ENCODE peak calls at places on chromosomes 5 and 9, in nine cellular contexts. H is tibial artery; Z is stomach; L is naive thymus-derived CD4-positive, alpha-beta T cell; C is HepG2; O is fibroblast of lung; F is A549; T is brain microvascular endothelial cell; X is heart left ventricle. B is an unnamed sample.
A peak's percentile ranks its signal among the peaks of the same experiment; 100 is the strongest.

GRCh38 chr9:27828908-27829307 is 255.6 kb upstream of the C9orf72 start:
- DNase-seq in C (no peak), T (no peak), X (no peak), Z (no peak), H (no peak), F (no peak), O (no peak), L (no peak), B (no peak)

GRCh38 chr9:107108367-107108766 is 174.7 kb upstream of the RAD23B start:
- DNase-seq in F (no peak), H (no peak), T (peak; percentile 5), O (no peak), C (no peak), Z (no peak), X (no peak), L (no peak), B (no peak)

GRCh38 chr5:171272996-171273970 is 35.8 kb upstream of the TLX3 start:
- DNase-seq in Z (no peak), O (peak; percentile 26), L (no peak), X (no peak), H (no peak), C (peak; percentile 25), T (peak; percentile 39), F (no peak), B (no peak)

GRCh38 chr9:93951655-93952118 is 3.5 kb downstream of the BARX1 start:
- DNase-seq in H (no peak), Z (no peak), T (no peak), L (no peak), F (no peak), O (no peak), C (no peak), X (no peak), B (no peak)

GRCh38 chr9:106419737-106420136 is 443.2 kb upstream of the ZNF462 start:
- DNase-seq in F (no peak), C (no peak), L (no peak), H (no peak), X (no peak), O (no peak), T (no peak), Z (no peak), B (no peak)

GRCh38 chr5:142324377-142324870 is 397 bp downstream of the SPRY4 start:
- DNase-seq in F (peak; percentile 60), H (peak; percentile 79), Z (no peak), X (no peak), C (no peak), L (no peak), O (no peak), T (no peak), B (no peak)

GRCh38 chr5:159184236-159184635 is 25.1 kb downstream of the RNF145 start:
- DNase-seq in X (no peak), O (peak; percentile 60), C (no peak), Z (no peak), H (no peak), F (no peak), L (no peak), T (no peak), B (no peak)

GRCh38 chr9:2489838-2490314 is 131.7 kb upstream of the VLDLR start:
- DNase-seq in H (no peak), X (no peak), O (peak; percentile 83), C (no peak), T (no peak), Z (no peak), F (no peak), L (no peak), B (no peak)

GRCh38 chr5:79075646-79076426 is 6.3 kb downstream of the BHMT2 start:
- DNase-seq in F (no peak), H (no peak), Z (no peak), O (no peak), T (no peak), X (peak; percentile 46), C (no peak), L (no peak), B (no peak)

GRCh38 chr5:149488645-149489306 is 62.5 kb downstream of the CSNK1A1 start:
- DNase-seq in F (no peak), H (no peak), T (no peak), X (no peak), Z (no peak), C (no peak), O (no peak), L (no peak), B (no peak)

GRCh38 chr9:113993838-113994540 is 84.1 kb downstream of the AMBP start:
- DNase-seq in H (peak; percentile 96), T (peak; percentile 49), F (no peak), L (no peak), X (peak; percentile 92), Z (peak; percentile 95), O (peak; percentile 72), C (no peak), B (peak; percentile 79)

GRCh38 chr9:99445377-99445891 is 223.4 kb downstream of the SEC61B start:
- DNase-seq in H (peak; percentile 83), F (peak; percentile 29), O (peak; percentile 79), Z (no peak), X (peak; percentile 91), T (peak; percentile 88), L (no peak), C (no peak), B (no peak)

GRCh38 chr5:82045526-82046267 is 73.9 kb downstream of the ATG10 start:
- DNase-seq in H (no peak), C (no peak), Z (no peak), T (peak; percentile 8), X (no peak), F (no peak), L (no peak), O (peak; percentile 72), B (no peak)

GRCh38 chr5:83554133-83554532 is 82.6 kb downstream of the VCAN start:
- DNase-seq in L (no peak), F (no peak), Z (no peak), H (no peak), C (no peak), O (no peak), T (no peak), X (no peak), B (no peak)

GRCh38 chr5:83551826-83552225 is 80.3 kb downstream of the VCAN start:
- DNase-seq in X (no peak), F (no peak), O (peak; percentile 91), H (no peak), Z (no peak), L (no peak), C (no peak), T (no peak), B (no peak)

GRCh38 chr5:83552275-83552674 is 80.7 kb downstream of the VCAN start:
- DNase-seq in T (no peak), X (no peak), H (no peak), Z (no peak), C (no peak), F (no peak), L (no peak), O (no peak), B (no peak)

GRCh38 chr5:83554686-83555085 is 83.1 kb downstream of the VCAN start:
- DNase-seq in F (no peak), C (no peak), H (no peak), O (no peak), Z (no peak), X (no peak), L (no peak), T (no peak), B (no peak)

DNA sequence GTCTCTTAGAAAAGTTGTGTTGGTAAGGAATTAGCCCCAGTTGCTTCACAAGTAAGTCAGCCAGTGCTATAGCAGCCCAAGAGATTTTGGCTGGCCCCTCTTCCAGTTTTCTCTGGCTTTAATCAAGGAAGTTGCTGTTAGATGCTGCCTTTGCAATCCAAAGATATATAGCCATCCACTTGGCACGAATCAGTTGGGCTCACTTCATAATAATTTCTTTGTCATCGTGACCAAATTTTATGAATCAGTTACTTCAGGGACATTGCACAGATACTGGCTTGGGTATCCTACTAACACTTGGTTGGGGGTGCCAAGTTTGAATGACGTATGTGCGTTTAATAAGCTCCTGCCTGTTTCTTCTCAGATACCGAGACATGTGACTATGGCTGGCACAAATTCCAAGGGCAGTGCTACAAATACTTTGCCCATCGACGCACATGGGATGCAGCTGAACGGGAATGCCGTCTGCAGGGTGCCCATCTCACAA is 81.5 kb downstream of the VCAN start:
- DNase-seq in X (peak; percentile 76), C (no peak), L (no peak), O (peak; percentile 57), F (no peak), Z (no peak), T (no peak), H (peak; percentile 71), B (no peak)
- H3K27ac ChIP-seq in X (no peak overlapping the region), C (no peak overlapping the region), L (no peak overlapping the region), O (no peak overlapping the region), F (peak overlapping the region; percentile 54), Z (no peak overlapping the region), T (no peak overlapping the region), H (peak overlapping the region; percentile 46), B (no peak overlapping the region)

DNA sequence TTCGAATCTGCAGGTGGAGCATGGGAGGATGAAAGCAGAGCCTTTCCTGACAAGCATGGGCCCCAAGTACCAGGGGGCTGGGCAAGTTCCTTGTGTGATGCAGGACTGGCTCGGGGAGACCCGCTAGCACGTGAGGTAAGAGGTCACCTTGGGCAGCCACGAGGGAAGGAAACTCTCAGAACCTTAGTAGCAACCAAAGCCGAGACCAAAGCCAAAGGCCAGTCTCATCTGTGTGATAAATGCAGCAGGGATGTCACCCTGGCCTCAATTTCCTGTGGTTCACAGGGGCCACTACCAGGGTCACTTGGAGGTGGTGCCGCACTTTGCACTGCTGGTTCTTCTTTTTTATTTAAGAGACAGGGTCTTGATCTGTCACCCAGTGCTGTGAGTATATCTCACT is 39.5 kb downstream of the PRRT1B start:
- DNase-seq in H (no peak), O (no peak), C (no peak), F (no peak), X (peak; percentile 20), T (no peak), Z (no peak), L (no peak), B (no peak)
- H3K27ac ChIP-seq in H (no peak overlapping the region), O (no peak overlapping the region), C (no peak overlapping the region), F (no peak overlapping the region), X (no peak overlapping the region), T (no peak overlapping the region), Z (no peak overlapping the region), L (peak overlapping the region; percentile 64), B (no peak overlapping the region)

DNA sequence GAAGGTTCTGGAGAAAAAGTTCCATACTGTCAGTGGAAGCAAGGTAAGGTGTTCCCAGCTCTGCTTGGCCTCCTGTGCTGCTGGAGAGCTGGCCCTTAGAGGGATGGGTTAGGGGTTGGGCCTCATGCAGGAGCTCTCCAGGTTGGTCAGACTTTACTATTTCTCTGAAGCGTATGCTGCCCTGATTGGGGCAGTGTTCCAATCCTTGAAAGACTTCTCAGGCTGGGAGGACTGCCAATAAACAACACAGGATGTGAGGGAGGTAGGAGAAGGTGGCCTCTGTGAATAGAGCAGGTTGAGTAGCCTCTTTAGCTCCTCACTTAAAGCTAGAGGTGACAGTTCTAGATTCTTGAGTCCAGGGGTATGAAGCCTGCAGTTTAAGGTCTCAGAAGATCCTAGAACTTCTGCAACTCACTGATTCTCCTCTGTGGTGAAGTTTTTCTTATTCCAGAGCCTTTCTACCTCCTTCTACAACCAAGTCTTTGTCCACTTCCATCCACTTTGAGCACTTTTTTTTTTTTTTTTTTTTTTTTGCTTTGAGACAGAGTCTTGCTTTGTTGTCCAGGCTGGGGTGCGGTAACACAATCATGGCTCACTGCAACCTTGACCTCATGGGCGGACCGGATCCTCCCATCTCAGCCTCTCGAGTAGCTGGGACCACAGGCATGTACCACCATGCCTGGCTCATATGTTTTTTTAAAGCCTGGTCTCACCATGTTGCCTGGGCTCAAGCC is 3.0 kb downstream of the HNRNPAB start:
- DNase-seq in F (no peak), T (peak; percentile 18), C (peak; percentile 32), Z (peak; percentile 81), O (peak; percentile 52), L (no peak), X (no peak), H (no peak), B (no peak)
- H3K27ac ChIP-seq in F (no peak overlapping the region), T (no peak overlapping the region), C (no peak overlapping the region), Z (peak overlapping the region; percentile 54), O (peak overlapping the region; percentile 24), L (peak overlapping the region; percentile 88), X (no peak overlapping the region), H (peak overlapping the region; percentile 83), B (no peak overlapping the region)

GRCh38 chr5:169287529-169287928 is 13.4 kb downstream of the SLIT3 start:
- DNase-seq in T (no peak), H (no peak), C (no peak), F (no peak), X (no peak), Z (no peak), O (no peak), L (no peak), B (no peak)
- H3K27ac ChIP-seq in T (no peak overlapping the region), H (peak overlapping the region; percentile 81), C (no peak overlapping the region), F (no peak overlapping the region), X (no peak overlapping the region), Z (no peak overlapping the region), O (no peak overlapping the region), L (no peak overlapping the region), B (no peak overlapping the region)